ENCODE peak calls at places on chromosomes 12 and 14, in ten cellular contexts. Z, U, T, A, F, Y, P, K, X and G are unnamed samples.

GRCh38 chr12:62730649-62731377 is 204.1 kb downstream of the PPM1H start:
- DNase-seq in X (no peak), A (no peak), Y (no peak), P (no peak), T (no peak), Z (peak; percentile 67), F (peak; percentile 49), U (no peak), K (no peak), G (no peak)

GRCh38 chr12:95227818-95228356 is 10.3 kb downstream of the VEZT start:
- DNase-seq in K (no peak), Y (no peak), F (peak; percentile 48), Z (no peak), T (no peak), A (no peak), P (no peak), U (no peak), X (no peak), G (no peak)

GRCh38 chr14:100540141-100540925 is 46.9 kb downstream of the BEGAIN start:
- DNase-seq in X (no peak), K (no peak), T (no peak), F (no peak), A (no peak), P (no peak), U (no peak), Z (no peak), Y (peak; percentile 17), G (peak; percentile 16)

GRCh38 chr14:95413289-95414215 is 93.8 kb upstream of the CLMN start:
- DNase-seq in T (no peak), A (no peak), Z (peak; percentile 10), F (no peak), K (no peak), U (no peak), X (no peak), P (no peak), Y (no peak), G (no peak)

GRCh38 chr14:74618078-74618952 is 6.3 kb upstream of the LTBP2 start:
- DNase-seq in P (no peak), F (peak; percentile 83), Y (no peak), U (no peak), A (peak; percentile 82), Z (peak; percentile 74), X (peak; percentile 46), T (peak; percentile 57), K (no peak), G (peak; percentile 86)

GRCh38 chr14:24307575-24308341 is at the start of gene CIDEB:
- DNase-seq in A (peak; percentile 79), U (peak; percentile 48), F (peak; percentile 52), Y (peak; percentile 52), T (peak; percentile 58), K (peak; percentile 62), P (peak; percentile 86), Z (peak; percentile 43), X (peak; percentile 86), G (peak; percentile 85)

GRCh38 chr14:72894623-72895378 is 900 bp upstream of the DPF3 start:
- DNase-seq in P (no peak), T (no peak), U (no peak), K (no peak), X (peak; percentile 38), A (no peak), F (peak; percentile 59), Z (no peak), Y (no peak), G (no peak)

GRCh38 chr14:58055497-58055896 is 96.5 kb downstream of the ARMH4 start:
- DNase-seq in U (no peak), Y (no peak), X (no peak), F (no peak), K (no peak), T (no peak), A (no peak), P (no peak), Z (no peak), G (no peak)

GRCh38 chr12:130803707-130804106 is 35.3 kb downstream of the STX2 start:
- DNase-seq in P (no peak), Y (no peak), T (no peak), X (no peak), U (no peak), Z (peak; percentile 50), A (no peak), K (no peak), F (no peak), G (no peak)

GRCh38 chr14:70186826-70187483 is 1.8 kb downstream of the SLC8A3 start:
- DNase-seq in A (no peak), T (no peak), P (no peak), U (no peak), F (peak; percentile 19), X (peak; percentile 10), K (no peak), Z (no peak), Y (no peak), G (no peak)

GRCh38 chr12:31819427-31819826 is 90.6 kb upstream of the AMN1 start:
- DNase-seq in A (no peak), X (no peak), Y (no peak), Z (no peak), F (peak; percentile 71), P (no peak), U (no peak), T (no peak), K (no peak), G (no peak)

GRCh38 chr14:94029671-94030203 is 3.6 kb downstream of the OTUB2 start:
- DNase-seq in A (no peak), T (no peak), Y (no peak), Z (no peak), P (no peak), U (no peak), X (no peak), K (no peak), F (no peak), G (peak; percentile 37)

GRCh38 chr12:121214855-121215745 is 5.2 kb downstream of the P2RX4 start:
- DNase-seq in F (peak; percentile 76), U (no peak), K (no peak), Y (no peak), Z (peak; percentile 97), X (no peak), P (no peak), T (no peak), A (no peak), G (no peak)

GRCh38 chr12:132581348-132582057 is 28.9 kb downstream of the LRCOL1 start:
- DNase-seq in F (no peak), U (no peak), Z (no peak), Y (no peak), T (no peak), K (no peak), A (no peak), P (no peak), X (no peak), G (no peak)

GRCh38 chr12:71063087-71063486 is 94.7 kb downstream of the TSPAN8 start:
- DNase-seq in T (no peak), F (no peak), Y (no peak), P (no peak), U (no peak), X (no peak), K (no peak), A (no peak), Z (no peak), G (no peak)

GRCh38 chr14:104107611-104108569 is 22.4 kb downstream of the ASPG start:
- DNase-seq in U (peak; percentile 6), X (peak; percentile 61), A (no peak), K (peak; percentile 18), P (peak; percentile 75), Z (no peak), T (no peak), F (no peak), Y (no peak), G (peak; percentile 46)

GRCh38 chr12:41211466-41211865 is 23.3 kb downstream of the PDZRN4 start:
- DNase-seq in F (no peak), K (no peak), X (no peak), U (no peak), Y (no peak), A (no peak), T (no peak), P (no peak), Z (no peak), G (no peak)

GRCh38 chr14:72830786-72831583 is 62.9 kb downstream of the DPF3 start:
- DNase-seq in U (no peak), Y (peak; percentile 15), T (peak; percentile 37), A (no peak), F (peak; percentile 24), Z (no peak), X (peak; percentile 91), K (peak; percentile 70), P (no peak), G (no peak)

GRCh38 chr12:115941362-115941761 is 336.1 kb downstream of the MED13L start:
- DNase-seq in K (no peak), Y (no peak), Z (peak; percentile 64), T (no peak), F (no peak), U (no peak), A (no peak), P (no peak), X (no peak), G (no peak)
- TF ChIP-seq POLR2A in K (no peak), Y (no peak), Z (no peak), T (no peak), F (no peak), U (no peak), A (no peak), P (no peak), X (no peak), G (no peak)

GRCh38 chr14:96741151-96741977 is 55.8 kb upstream of the VRK1 start:
- DNase-seq in Y (peak; percentile 42), X (peak; percentile 49), P (no peak), F (peak; percentile 46), K (peak; percentile 60), U (peak; percentile 23), T (peak; percentile 48), Z (peak; percentile 15), A (peak; percentile 37), G (peak; percentile 75)
- H3K27me3 ChIP-seq in Y (no peaks in the 10 kb centered on the region), X (peaks cover 91% of the 10 kb centered on the region), P (peaks cover 78% of the 10 kb centered on the region), F (peaks cover 20% of the 10 kb centered on the region), K (no peaks in the 10 kb centered on the region), U (peaks cover 9% of the 10 kb centered on the region), T (no peaks in the 10 kb centered on the region), Z (peaks cover 42% of the 10 kb centered on the region), A (no peaks in the 10 kb centered on the region), G (peaks cover 4% of the 10 kb centered on the region)

GRCh38 chr12:30726647-30727046 is 28.1 kb downstream of the CAPRIN2 start:
- DNase-seq in X (no peak), Z (no peak), Y (no peak), K (no peak), U (no peak), P (no peak), T (no peak), F (no peak), A (no peak), G (no peak)

GRCh38 chr12:30729547-30729946 is 25.2 kb downstream of the CAPRIN2 start:
- DNase-seq in Y (no peak), A (no peak), K (no peak), T (no peak), X (no peak), Z (no peak), F (no peak), U (no peak), P (no peak), G (no peak)

GRCh38 chr12:30730011-30730410 is 24.7 kb downstream of the CAPRIN2 start:
- DNase-seq in K (no peak), F (no peak), A (no peak), T (no peak), X (no peak), Y (no peak), P (no peak), U (no peak), Z (no peak), G (no peak)

GRCh38 chr12:30725739-30726138 is 29.0 kb downstream of the CAPRIN2 start:
- DNase-seq in F (peak; percentile 73), K (no peak), Z (peak; percentile 84), Y (no peak), T (no peak), P (no peak), U (no peak), X (no peak), A (no peak), G (no peak)
- TF ChIP-seq CTCF in F (no peak), K (no peak), Z (no peak), Y (no peak), T (no peak), P (no peak), U (no peak), X (no peak), A (no peak), G (no peak)

GRCh38 chr14:22533739-22534359 is 55.2 kb downstream of the DAD1 start:
- DNase-seq in T (no peak), Y (no peak), F (no peak), X (no peak), K (no peak), Z (no peak), P (no peak), A (no peak), U (no peak), G (no peak)
- TF ChIP-seq POLR2A in T (no peak), Y (no peak), F (no peak), X (no peak), K (no peak), Z (no peak), P (no peak), A (no peak), U (no peak), G (no peak)